ENCODE peak calls at places on chromosomes 2 and 18, in five cellular contexts. C is heart left ventricle; N is uterus; X is CD8-positive, alpha-beta T cell; G is effector memory CD4-positive, alpha-beta T cell. H is an unnamed sample.

GRCh38 chr18:2482711-2483475 is 88.4 kb downstream of the METTL4 start:
- DNase-seq in N (no peak), X (no peak), G (no peak), C (no peak), H (no peak)

GRCh38 chr2:225091336-225091735 is 49.1 kb upstream of the DOCK10 start:
- DNase-seq in G (no peak), N (no peak), C (no peak), X (no peak), H (no peak)

GRCh38 chr2:178848335-178848734 is 41.1 kb upstream of the TTN start:
- DNase-seq in C (no peak), X (no peak), G (no peak), N (no peak), H (no peak)

GRCh38 chr2:66305714-66306113 is 129.2 kb upstream of the MEIS1 start:
- DNase-seq in X (no peak), N (no peak), G (no peak), C (peak; percentile 75), H (peak; percentile 63)

GRCh38 chr18:34120294-34120693 is 104.4 kb downstream of the NOL4 start:
- DNase-seq in X (no peak), N (no peak), G (no peak), C (no peak), H (no peak)

GRCh38 chr2:227627769-227628168 is 10.5 kb downstream of the SCYGR4 start:
- DNase-seq in X (no peak), C (no peak), N (no peak), G (no peak), H (no peak)

GRCh38 chr2:5187283-5187682 is 504.9 kb upstream of the SOX11 start:
- DNase-seq in N (no peak), X (no peak), C (no peak), G (no peak), H (no peak)

GRCh38 chr2:25257032-25257455 is 84.7 kb downstream of the DNMT3A start:
- DNase-seq in X (no peak), C (peak; percentile 59), G (no peak), N (no peak), H (no peak)

GRCh38 chr18:55280515-55280914 is 307.5 kb downstream of the TCF4 start:
- DNase-seq in X (no peak), G (no peak), N (no peak), C (no peak), H (no peak)

GRCh38 chr18:46625069-46625468 is 32.0 kb downstream of the LOXHD1 start:
- DNase-seq in X (no peak), N (no peak), G (no peak), C (no peak), H (no peak)

GRCh38 chr2:55970506-55970905 is 46.9 kb upstream of the EFEMP1 start:
- DNase-seq in C (no peak), N (no peak), X (no peak), G (no peak), H (no peak)

GRCh38 chr18:49677762-49678398 is 116.0 kb downstream of the LIPG start:
- DNase-seq in X (no peak), G (no peak), N (no peak), C (no peak), H (no peak)

GRCh38 chr2:55842009-55842408 is 81.6 kb downstream of the EFEMP1 start:
- DNase-seq in C (no peak), X (no peak), N (no peak), G (no peak), H (no peak)

GRCh38 chr2:238667008-238667407 is 180.9 kb upstream of the TWIST2 start:
- DNase-seq in G (no peak), X (no peak), C (no peak), N (no peak), H (no peak)

GRCh38 chr2:64023485-64024258 is 4.4 kb upstream of the VPS54 start:
- DNase-seq in G (no peak), X (no peak), N (no peak), C (no peak), H (no peak)

GRCh38 chr2:165573534-165574461 is 104.3 kb downstream of the CSRNP3 start:
- DNase-seq in C (peak; percentile 54), N (peak; percentile 30), X (no peak), G (no peak), H (no peak)

GRCh38 chr2:181656450-181657261 is at the start of gene CERKL:
- DNase-seq in N (no peak), G (no peak), X (no peak), C (peak; percentile 11), H (no peak)

GRCh38 chr2:42369551-42370229 is 8.7 kb upstream of the COX7A2L start:
- DNase-seq in G (no peak), X (no peak), N (no peak), C (no peak), H (no peak)

GRCh38 chr18:54775686-54776085 is 52.6 kb upstream of the RAB27B start:
- DNase-seq in X (no peak), N (no peak), C (no peak), G (no peak), H (no peak)

GRCh38 chr2:155895016-155895415 is 437.5 kb downstream of the NR4A2 start:
- DNase-seq in X (no peak), G (no peak), N (no peak), C (no peak), H (no peak)

GRCh38 chr2:232024457-232024856 is 62.9 kb downstream of the DIS3L2 start:
- DNase-seq in G (no peak), N (no peak), X (no peak), C (no peak), H (no peak)
- H3K4me1 ChIP-seq in G (no peaks in the 10 kb centered on the region), N (no peaks in the 10 kb centered on the region), X (no peaks in the 10 kb centered on the region), C (peaks cover 19% of the 10 kb centered on the region), H (peaks cover 6% of the 10 kb centered on the region)

DNA sequence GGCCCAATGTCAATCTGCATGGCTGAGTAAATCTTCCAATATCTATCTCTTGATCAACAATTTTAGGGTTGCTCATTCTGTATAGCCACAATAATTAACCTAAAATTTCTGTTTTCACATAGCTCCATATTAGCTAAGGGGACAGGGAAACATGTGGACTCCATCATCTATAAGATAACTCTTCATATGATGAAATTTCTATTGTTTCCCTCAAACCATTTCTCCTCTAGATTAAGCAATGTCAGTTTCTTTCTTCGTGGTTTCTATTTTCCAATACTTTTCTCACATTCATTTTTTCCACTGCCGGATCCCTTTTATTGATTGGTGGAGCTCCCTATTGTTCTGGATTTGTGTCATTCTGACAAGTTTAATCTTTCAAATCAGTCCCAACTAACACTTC is 1221.2 kb upstream of the ZEB2 start:
- DNase-seq in C (no peak), G (no peak), N (no peak), X (no peak), H (no peak)
- H3K9me3 ChIP-seq in C (no peaks in the 10 kb centered on the region), G (no peaks in the 10 kb centered on the region), N (no peaks in the 10 kb centered on the region), X (no peaks in the 10 kb centered on the region), H (no peaks in the 10 kb centered on the region)

GRCh38 chr2:28185881-28186280 is 206.8 kb upstream of the FOSL2 start:
- DNase-seq in C (no peak), X (no peak), N (no peak), G (no peak), H (no peak)
- H3K27ac ChIP-seq in C (no peak overlapping the region), X (no peak overlapping the region), N (no peak overlapping the region), G (no peak overlapping the region), H (no peak overlapping the region)

GRCh38 chr2:231051116-231051515 is 5.6 kb upstream of the PSMD1 start:
- DNase-seq in N (no peak), C (no peak), G (no peak), X (no peak), H (no peak)
- H3K4me1 ChIP-seq in N (no peaks in the 10 kb centered on the region), C (peaks cover 4% of the 10 kb centered on the region), G (peaks cover 4% of the 10 kb centered on the region), X (peaks cover 8% of the 10 kb centered on the region), H (peaks cover 16% of the 10 kb centered on the region)

GRCh38 chr18:71630686-71631085 is 913.5 kb downstream of the CBLN2 start:
- DNase-seq in X (no peak), C (no peak), G (no peak), N (no peak), H (no peak)
- H3K9me3 ChIP-seq in X (no peaks in the 10 kb centered on the region), C (no peaks in the 10 kb centered on the region), G (no peaks in the 10 kb centered on the region), N (no peaks in the 10 kb centered on the region), H (no peaks in the 10 kb centered on the region)

DNA sequence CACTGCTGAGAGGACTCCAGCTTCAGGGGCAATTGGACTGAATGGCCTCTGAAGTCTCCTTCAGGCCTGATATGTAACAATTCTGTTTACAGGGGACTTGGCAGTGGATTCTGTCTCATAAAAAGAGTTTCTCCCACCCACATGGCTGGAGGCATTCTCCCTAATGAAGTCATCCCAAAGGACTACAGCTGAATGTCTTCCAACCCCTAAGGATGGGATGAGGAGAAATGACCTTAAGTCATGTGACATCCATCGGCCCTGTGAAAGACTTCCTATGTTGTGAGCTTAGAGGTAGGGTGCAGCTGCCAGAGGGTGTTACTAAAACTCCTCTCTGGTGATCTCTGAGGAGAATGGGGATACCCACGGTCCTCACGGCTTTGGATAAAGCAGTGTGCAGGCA is 27.0 kb upstream of the SLC14A2 start:
- DNase-seq in X (no peak), N (peak; percentile 73), C (peak; percentile 22), G (no peak), H (no peak)
- H3K27ac ChIP-seq in X (no peak overlapping the region), N (peak overlapping the region; percentile 83), C (no peak overlapping the region), G (no peak overlapping the region), H (peak overlapping the region; percentile 1)

DNA sequence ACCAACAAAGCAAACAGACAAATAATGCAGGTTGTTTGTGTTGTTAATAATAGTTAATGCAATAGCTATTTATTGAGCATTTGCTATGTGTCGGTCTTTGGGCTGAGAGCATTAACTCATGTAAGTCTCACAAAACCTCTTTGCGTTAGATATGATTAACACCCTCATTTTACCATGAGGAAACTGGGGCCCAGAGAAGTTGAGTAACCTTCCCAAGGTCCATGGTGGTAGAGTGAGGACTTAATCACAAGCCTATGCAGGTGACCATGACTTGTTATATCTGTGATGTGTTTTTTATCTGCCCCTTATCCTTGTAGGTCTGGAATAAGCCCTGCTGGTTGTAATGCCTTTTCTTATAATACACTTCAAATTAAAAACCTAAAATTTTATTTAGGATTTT is 124.5 kb upstream of the FAM136A start:
- DNase-seq in C (no peak), G (no peak), X (no peak), N (no peak), H (no peak)
- H3K4me1 ChIP-seq in C (no peaks in the 10 kb centered on the region), G (no peaks in the 10 kb centered on the region), X (no peaks in the 10 kb centered on the region), N (no peaks in the 10 kb centered on the region), H (no peaks in the 10 kb centered on the region)

H was measured in tibial artery.